ENCODE peak calls at places on chromosomes 7 and 10, in five cellular contexts. H, B, Z, J and U are unnamed samples.

GRCh38 chr7:155669717-155670505 is 25.4 kb downstream of the RBM33 start:
- DNase-seq in H (no peak), B (no peak), Z (peak), J (no peak), U (no peak)

GRCh38 chr10:89278034-89278535 is 23.8 kb upstream of the IFIT2 start:
- DNase-seq in H (no peak), B (peak), Z (peak), J (no peak), U (no peak)

GRCh38 chr10:47332371-47332770 is 10.1 kb downstream of the GDF2 start:
- DNase-seq in H (no peak), B (no peak), Z (no peak), J (no peak), U (peak)

GRCh38 chr10:11927746-11928145 is 104.6 kb downstream of the PROSER2 start:
- DNase-seq in H (no peak), B (no peak), Z (no peak), J (no peak), U (no peak)

GRCh38 chr10:84202349-84202748 is 8.0 kb downstream of the CDHR1 start:
- DNase-seq in H (no peak), B (no peak), Z (no peak), J (no peak), U (no peak)

GRCh38 chr10:102963237-102963886 is 45.3 kb downstream of the CNNM2 start:
- DNase-seq in H (no peak), B (no peak), Z (no peak), J (no peak), U (no peak)

GRCh38 chr7:128236924-128237586 is 4.0 kb upstream of the LEP start:
- DNase-seq in H (peak), B (peak), Z (no peak), J (no peak), U (no peak)

GRCh38 chr7:22665816-22666375 is 61.1 kb upstream of the IL6 start:
- DNase-seq in H (no peak), B (no peak), Z (no peak), J (no peak), U (no peak)

GRCh38 chr7:110010379-110010778 is 1080.5 kb upstream of the LRRN3 start:
- DNase-seq in H (no peak), B (no peak), Z (no peak), J (no peak), U (no peak)

GRCh38 chr10:93352638-93353383 is 129.3 kb downstream of the MYOF start:
- DNase-seq in H (peak), B (no peak), Z (no peak), J (no peak), U (no peak)

GRCh38 chr10:665579-666091 is 23.8 kb downstream of the DIP2C start:
- DNase-seq in H (no peak), B (no peak), Z (no peak), J (peak), U (no peak)

GRCh38 chr10:30353851-30354250 is 4.8 kb upstream of the MTPAP start:
- DNase-seq in H (no peak), B (no peak), Z (no peak), J (no peak), U (no peak)

GRCh38 chr10:43689618-43689954 is 40.9 kb upstream of the ZNF32 start:
- DNase-seq in H (no peak), B (no peak), Z (peak), J (peak), U (peak)

GRCh38 chr7:134246761-134247160 is 70.0 kb downstream of the SLC35B4 start:
- DNase-seq in H (no peak), B (no peak), Z (no peak), J (no peak), U (no peak)

GRCh38 chr10:86306628-86307278 is 59.8 kb downstream of the GRID1 start:
- DNase-seq in H (no peak), B (no peak), Z (no peak), J (no peak), U (no peak)

GRCh38 chr10:95268438-95268837 is 22.4 kb downstream of the PDLIM1 start:
- DNase-seq in H (no peak), B (no peak), Z (no peak), J (peak), U (no peak)

GRCh38 chr7:5237286-5237685 is 45.5 kb upstream of the SLC29A4 start:
- DNase-seq in H (peak), B (no peak), Z (peak), J (peak), U (peak)

GRCh38 chr10:1978593-1978992 is 241.3 kb upstream of the ADARB2 start:
- DNase-seq in H (no peak), B (no peak), Z (no peak), J (no peak), U (no peak)

GRCh38 chr7:158125721-158126120 is 461.9 kb downstream of the PTPRN2 start:
- DNase-seq in H (no peak), B (no peak), Z (no peak), J (no peak), U (no peak)

GRCh38 chr10:73807471-73807870 is 3.9 kb downstream of the NDST2 start:
- DNase-seq in H (no peak), B (no peak), Z (no peak), J (no peak), U (no peak)

GRCh38 chr7:136336932-136337331 is 359.8 kb upstream of the MTPN start:
- DNase-seq in H (no peak), B (no peak), Z (no peak), J (no peak), U (no peak)